ENCODE peak calls at places on chromosomes 4 and X, in six cellular contexts. G, Z, M, R, I and D are unnamed samples.

GRCh38 chr4:85369703-85370380 is 105.1 kb upstream of the ARHGAP24 start:
- DNase-seq in G (no peak), I (no peak), R (no peak), M (no peak), Z (no peak), D (no peak)

GRCh38 chr4:57109847-57110634 is at the start of gene IGFBP7:
- DNase-seq in Z (no peak), M (peak; percentile 61), I (peak; percentile 70), R (peak; percentile 42), G (peak; percentile 53), D (peak; percentile 85)

GRCh38 chr4:161188578-161188977 is 975.2 kb downstream of the FSTL5 start:
- DNase-seq in Z (no peak), R (no peak), I (no peak), M (no peak), G (no peak), D (no peak)

GRCh38 chr4:136934601-136935000 is 597.7 kb downstream of the PCDH18 start:
- DNase-seq in Z (no peak), G (no peak), M (no peak), R (no peak), I (no peak), D (no peak)

GRCh38 chr4:54992266-54992665 is 133.1 kb downstream of the KDR start:
- DNase-seq in G (no peak), R (no peak), I (no peak), M (no peak), Z (no peak), D (no peak)

GRCh38 chr4:1382776-1383727 is 23.2 kb downstream of the NKX1-1 start:
- DNase-seq in R (peak; percentile 25), Z (no peak), M (no peak), G (no peak), I (no peak), D (no peak)

GRCh38 chrX:72713130-72713529 is 976 bp downstream of the PHKA1 start:
- DNase-seq in G (no peak), R (no peak), Z (no peak), M (no peak), I (no peak), D (no peak)

GRCh38 chrX:107659768-107660167 is 31.5 kb downstream of the PRPS1 start:
- DNase-seq in M (no peak), R (no peak), Z (no peak), I (no peak), G (no peak), D (no peak)

GRCh38 chrX:72685810-72686465 is 28.2 kb downstream of the PHKA1 start:
- DNase-seq in Z (no peak), G (no peak), R (no peak), M (no peak), I (no peak), D (no peak)

GRCh38 chr4:142396279-142396678 is 449.8 kb downstream of the INPP4B start:
- DNase-seq in R (no peak), I (no peak), Z (no peak), M (no peak), G (no peak), D (no peak)

GRCh38 chr4:41687971-41688370 is 60.6 kb downstream of the PHOX2B start:
- DNase-seq in M (no peak), G (no peak), I (no peak), Z (no peak), R (no peak), D (no peak)

GRCh38 chrX:135476378-135476777 is 44.1 kb upstream of the INTS6L start:
- DNase-seq in I (no peak), M (no peak), Z (no peak), G (no peak), R (no peak), D (no peak)

GRCh38 chrX:110001702-110002299 is 1.1 kb upstream of the TMEM164 start:
- DNase-seq in I (no peak), G (no peak), Z (no peak), M (no peak), R (no peak), D (no peak)

GRCh38 chrX:109840585-109840984 is 107.5 kb upstream of the ACSL4 start:
- DNase-seq in G (no peak), I (peak; percentile 55), Z (no peak), M (peak; percentile 18), R (no peak), D (no peak)

GRCh38 chr4:6887591-6888371 is 21.8 kb upstream of the TBC1D14 start:
- DNase-seq in M (peak; percentile 9), Z (no peak), R (no peak), G (no peak), I (no peak), D (no peak)

GRCh38 chr4:6888506-6889071 is 21.0 kb upstream of the TBC1D14 start:
- DNase-seq in R (no peak), G (no peak), I (no peak), M (no peak), Z (no peak), D (peak; percentile 51)

GRCh38 chr4:6885953-6886557 is 23.6 kb upstream of the TBC1D14 start:
- DNase-seq in R (peak; percentile 64), M (no peak), Z (no peak), I (peak; percentile 86), G (peak; percentile 23), D (peak; percentile 87)

GRCh38 chr4:6889101-6889735 is 20.4 kb upstream of the TBC1D14 start:
- DNase-seq in Z (no peak), M (no peak), R (no peak), G (no peak), I (no peak), D (peak; percentile 59)

GRCh38 chr4:6886886-6887285 is 22.7 kb upstream of the TBC1D14 start:
- DNase-seq in M (peak; percentile 2), I (no peak), R (no peak), G (no peak), Z (no peak), D (peak; percentile 35)
- H3K4me1 ChIP-seq in M (peaks cover 14% of the 10 kb centered on the region), I (peaks cover 19% of the 10 kb centered on the region), R (peaks cover 9% of the 10 kb centered on the region), G (peaks cover 21% of the 10 kb centered on the region), Z (peaks cover 3% of the 10 kb centered on the region), D (peaks cover 14% of the 10 kb centered on the region)

GRCh38 chrX:129115935-129116334 is 407.4 kb downstream of the SMARCA1 start:
- DNase-seq in I (no peak), R (no peak), M (no peak), Z (no peak), G (no peak), D (no peak)

GRCh38 chrX:129115104-129115503 is 408.2 kb downstream of the SMARCA1 start:
- DNase-seq in Z (no peak), M (peak; percentile 14), R (no peak), G (no peak), I (no peak), D (no peak)

GRCh38 chrX:129116651-129117050 is 406.6 kb downstream of the SMARCA1 start:
- DNase-seq in I (no peak), M (no peak), G (no peak), Z (no peak), R (no peak), D (no peak)
- H3K4me1 ChIP-seq in I (no peaks in the 10 kb centered on the region), M (no peaks in the 10 kb centered on the region), G (no peaks in the 10 kb centered on the region), Z (no peaks in the 10 kb centered on the region), R (no peaks in the 10 kb centered on the region), D (no peaks in the 10 kb centered on the region)

DNA sequence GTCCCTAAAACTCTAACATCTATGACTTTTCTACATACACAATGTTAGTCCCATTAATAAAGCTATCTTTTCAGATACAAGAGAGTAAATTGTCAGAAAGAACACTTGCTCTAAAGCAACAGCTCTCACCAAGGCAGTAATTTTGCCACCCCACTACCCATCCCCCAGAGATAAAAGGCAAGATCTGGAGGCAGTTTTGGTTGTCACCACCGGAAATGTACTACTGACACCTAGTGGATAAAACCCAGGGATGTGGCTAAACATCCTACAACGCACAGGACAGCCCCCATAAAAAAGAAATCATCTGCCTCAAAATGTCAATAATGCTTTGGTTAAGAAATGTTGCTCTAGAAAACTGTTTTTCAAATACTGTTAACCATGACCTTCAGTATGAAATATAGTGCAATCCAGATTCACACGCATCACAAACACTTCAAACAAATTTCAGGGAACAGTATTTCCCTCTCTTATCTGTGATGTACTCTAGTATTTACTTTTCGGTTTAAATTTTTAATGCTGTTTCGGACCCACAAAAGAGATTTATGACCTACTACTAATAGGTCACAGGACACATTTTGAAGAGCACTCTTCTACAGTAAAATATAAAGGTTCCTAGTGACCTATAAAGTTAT is 5.1 kb downstream of the FBXL5 start:
- DNase-seq in M (peak; percentile 29), I (peak; percentile 51), G (no peak), R (no peak), Z (peak; percentile 54), D (no peak)
- H3K4me1 ChIP-seq in M (peaks cover 44% of the 10 kb centered on the region), I (peaks cover 56% of the 10 kb centered on the region), G (peaks cover 46% of the 10 kb centered on the region), R (peaks cover 44% of the 10 kb centered on the region), Z (peaks cover 47% of the 10 kb centered on the region), D (peaks cover 49% of the 10 kb centered on the region)

GRCh38 chr4:8409271-8410065 is 31.1 kb downstream of the ACOX3 start:
- DNase-seq in Z (peak; percentile 67), R (no peak), I (peak; percentile 45), M (peak; percentile 51), G (no peak), D (no peak)
- H3K4me1 ChIP-seq in Z (peaks cover 4% of the 10 kb centered on the region), R (no peaks in the 10 kb centered on the region), I (peaks cover 22% of the 10 kb centered on the region), M (peaks cover 10% of the 10 kb centered on the region), G (no peaks in the 10 kb centered on the region), D (peaks cover 4% of the 10 kb centered on the region)

GRCh38 chr4:156956359-156956758 is 15.2 kb downstream of the PDGFC start:
- DNase-seq in G (no peak), Z (no peak), M (no peak), R (no peak), I (no peak), D (no peak)
- H3K4me1 ChIP-seq in G (peaks cover 19% of the 10 kb centered on the region), Z (no peaks in the 10 kb centered on the region), M (peaks cover 15% of the 10 kb centered on the region), R (peaks cover 39% of the 10 kb centered on the region), I (no peaks in the 10 kb centered on the region), D (peaks cover 4% of the 10 kb centered on the region)